ENCODE peak calls at places on chromosomes 1 and 21, in four cellular contexts. H is GM12865, U is fibroblast of mammary gland, B is choroid plexus epithelial cell. I is an unnamed sample.

GRCh38 chr1:57485643-57486042 is 61.8 kb upstream of the DAB1 start:
- DNase-seq in H (no peak), U (peak), B (peak), I (no peak)

GRCh38 chr1:10528066-10529014 is 53.6 kb downstream of the PEX14 start:
- DNase-seq in H (no peak), U (peak), B (peak), I (peak)

GRCh38 chr1:52368383-52369172 is 2.6 kb upstream of the CC2D1B start:
- DNase-seq in H (peak), U (peak), B (peak), I (peak)

GRCh38 chr1:227789881-227790400 is 25.5 kb upstream of the PRSS38 start:
- DNase-seq in H (no peak), U (no peak), B (no peak), I (no peak)

GRCh38 chr1:244319283-244320132 is 132.2 kb downstream of the ADSS2 start:
- DNase-seq in H (peak), U (peak), B (peak), I (no peak)

GRCh38 chr1:247448107-247448778 is 9.7 kb downstream of the OR2B11 start:
- DNase-seq in H (peak), U (peak), B (peak), I (no peak)

GRCh38 chr1:101781437-101781836 is 215.3 kb downstream of the OLFM3 start:
- DNase-seq in H (peak), U (peak), B (peak), I (no peak)

GRCh38 chr1:28374297-28374696 is 4.8 kb downstream of the PHACTR4 start:
- DNase-seq in H (no peak), U (peak), B (peak), I (peak)

GRCh38 chr1:29679828-29680558 is 443.7 kb downstream of the PTPRU start:
- DNase-seq in H (no peak), U (no peak), B (no peak), I (no peak)

GRCh38 chr1:20590313-20590777 is 1.4 kb downstream of the CDA start:
- DNase-seq in H (no peak), U (peak), B (peak), I (peak)

GRCh38 chr1:14875781-14876564 is 277.5 kb downstream of the KAZN start:
- DNase-seq in H (no peak), U (no peak), B (no peak), I (no peak)

GRCh38 chr1:184755226-184756065 is 788 bp upstream of the EDEM3 start:
- DNase-seq in H (peak), U (peak), B (peak), I (peak)

GRCh38 chr1:55210990-55211389 is 4.2 kb downstream of the USP24 start:
- DNase-seq in H (no peak), U (no peak), B (no peak), I (no peak)

GRCh38 chr1:55212349-55213028 is 2.7 kb downstream of the USP24 start:
- DNase-seq in H (no peak), U (no peak), B (no peak), I (no peak)

GRCh38 chr1:55211909-55212308 is 3.3 kb downstream of the USP24 start:
- DNase-seq in H (peak), U (no peak), B (no peak), I (no peak)

GRCh38 chr1:55213029-55213884 is 1.9 kb downstream of the USP24 start:
- DNase-seq in H (peak), U (no peak), B (no peak), I (no peak)

DNA sequence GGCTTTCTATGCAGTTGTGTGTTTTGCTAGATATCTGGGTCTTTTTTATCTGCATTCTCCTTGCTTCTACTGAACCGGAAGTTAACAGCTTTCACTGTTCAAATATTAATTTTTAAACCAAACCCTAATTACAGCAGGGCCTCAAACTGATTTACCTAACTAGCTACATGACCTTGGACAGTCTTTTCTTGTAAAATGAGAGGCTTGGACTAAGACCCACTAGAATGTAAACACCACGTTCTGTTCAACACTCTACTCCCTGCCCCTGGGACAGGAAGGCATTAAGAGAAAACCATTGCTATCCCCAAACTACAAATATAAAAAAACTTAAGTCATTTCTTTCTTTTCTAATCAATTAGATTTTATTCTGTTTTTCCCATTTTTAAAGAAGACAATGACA is 3.7 kb downstream of the USP24 start:
- DNase-seq in H (peak), U (no peak), B (no peak), I (no peak)
- H3K4me3 ChIP-seq in H (peak), U (no peak), B (peak), I (peak)

GRCh38 chr1:189429610-189430009 is 1048.1 kb downstream of the BRINP3 start:
- DNase-seq in H (peak), U (peak), B (peak), I (peak)
- TF ChIP-seq CTCF in H (peak), U (peak), B (peak), I (peak)

GRCh38 chr1:24201941-24202440 is 14.9 kb upstream of the IFNLR1 start:
- DNase-seq in H (peak), U (peak), B (peak), I (peak)
- H3K4me3 ChIP-seq in H (no peak), U (no peak), B (no peak), I (no peak)

GRCh38 chr1:153542956-153543737 is 2.4 kb upstream of the S100A5 start:
- DNase-seq in H (no peak), U (peak), B (no peak), I (no peak)
- TF ChIP-seq CTCF in H (no peak), U (no peak), B (no peak), I (no peak)

GRCh38 chr1:161226759-161227158 is 899 bp downstream of the TOMM40L start:
- DNase-seq in H (no peak), U (no peak), B (no peak), I (no peak)

GRCh38 chr1:161228032-161228431 is 2.2 kb downstream of the TOMM40L start:
- DNase-seq in H (no peak), U (no peak), B (no peak), I (no peak)

GRCh38 chr1:161226320-161226711 is 456 bp downstream of the TOMM40L start:
- DNase-seq in H (peak), U (no peak), B (no peak), I (no peak)

GRCh38 chr1:161225534-161226319 is at the start of gene TOMM40L:
- DNase-seq in H (peak), U (peak), B (peak), I (peak)

DNA sequence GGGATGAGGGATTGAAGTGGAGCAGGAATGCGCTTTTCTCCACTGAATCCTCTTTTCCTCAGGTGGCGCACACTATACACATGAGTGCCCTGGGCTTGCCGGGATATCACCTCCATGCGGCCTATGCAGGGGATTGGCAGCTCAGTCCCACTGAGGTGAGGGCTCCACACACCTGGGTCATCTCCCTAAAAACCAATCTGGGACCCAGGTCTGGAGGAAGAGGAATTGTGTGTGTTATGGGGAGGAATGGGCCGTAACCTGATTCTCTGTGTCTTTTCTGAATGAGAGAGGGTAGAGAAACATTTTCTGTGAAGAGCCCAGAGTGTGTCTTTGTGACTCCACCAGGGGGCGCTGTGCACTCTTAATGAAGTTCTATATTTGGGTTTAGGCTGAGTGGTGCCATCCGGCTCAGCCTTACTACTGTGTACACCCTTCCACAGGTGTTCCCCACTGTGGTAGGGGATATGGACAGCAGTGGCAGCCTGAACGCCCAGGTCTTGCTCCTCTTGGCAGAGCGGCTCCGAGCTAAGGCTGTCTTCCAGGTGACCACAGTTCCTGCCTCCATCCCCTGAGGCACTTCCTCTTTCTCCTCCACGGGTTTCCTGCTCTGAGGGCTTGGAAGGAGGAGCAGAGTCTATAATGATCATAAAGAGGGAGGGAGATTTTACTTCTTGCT is 1.5 kb downstream of the TOMM40L start:
- DNase-seq in H (peak), U (peak), B (peak), I (no peak)
- H3K4me3 ChIP-seq in H (peak), U (peak), B (peak), I (peak)

DNA sequence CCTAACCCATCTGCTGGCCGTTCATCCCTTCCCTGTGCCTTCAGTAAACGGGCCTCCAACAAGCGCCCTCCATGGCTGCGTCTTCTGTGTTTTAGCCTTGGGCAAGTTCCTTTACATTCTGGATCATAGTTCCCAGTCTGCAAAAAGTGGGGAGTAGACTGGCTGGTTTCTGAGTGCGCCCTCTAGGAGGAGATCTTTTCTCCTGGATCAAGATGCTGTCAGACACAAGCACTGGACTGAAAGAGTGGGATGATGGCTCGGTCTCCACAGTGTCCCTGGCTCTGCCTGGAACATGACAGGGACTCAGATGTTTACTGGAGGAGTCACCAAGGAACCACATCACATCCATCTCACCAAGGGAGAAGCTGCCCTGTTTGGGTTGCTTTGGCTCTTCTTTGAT is 88.8 kb downstream of the PRDM2 start:
- DNase-seq in H (no peak), U (no peak), B (no peak), I (no peak)
- TF ChIP-seq CTCF in H (no peak), U (no peak), B (peak), I (no peak)

GRCh38 chr1:119964673-119965363 is 68.5 kb upstream of the ADAM30 start:
- DNase-seq in H (no peak), U (peak), B (peak), I (no peak)
- H3K4me3 ChIP-seq in H (no peak), U (no peak), B (no peak), I (no peak)

DNA sequence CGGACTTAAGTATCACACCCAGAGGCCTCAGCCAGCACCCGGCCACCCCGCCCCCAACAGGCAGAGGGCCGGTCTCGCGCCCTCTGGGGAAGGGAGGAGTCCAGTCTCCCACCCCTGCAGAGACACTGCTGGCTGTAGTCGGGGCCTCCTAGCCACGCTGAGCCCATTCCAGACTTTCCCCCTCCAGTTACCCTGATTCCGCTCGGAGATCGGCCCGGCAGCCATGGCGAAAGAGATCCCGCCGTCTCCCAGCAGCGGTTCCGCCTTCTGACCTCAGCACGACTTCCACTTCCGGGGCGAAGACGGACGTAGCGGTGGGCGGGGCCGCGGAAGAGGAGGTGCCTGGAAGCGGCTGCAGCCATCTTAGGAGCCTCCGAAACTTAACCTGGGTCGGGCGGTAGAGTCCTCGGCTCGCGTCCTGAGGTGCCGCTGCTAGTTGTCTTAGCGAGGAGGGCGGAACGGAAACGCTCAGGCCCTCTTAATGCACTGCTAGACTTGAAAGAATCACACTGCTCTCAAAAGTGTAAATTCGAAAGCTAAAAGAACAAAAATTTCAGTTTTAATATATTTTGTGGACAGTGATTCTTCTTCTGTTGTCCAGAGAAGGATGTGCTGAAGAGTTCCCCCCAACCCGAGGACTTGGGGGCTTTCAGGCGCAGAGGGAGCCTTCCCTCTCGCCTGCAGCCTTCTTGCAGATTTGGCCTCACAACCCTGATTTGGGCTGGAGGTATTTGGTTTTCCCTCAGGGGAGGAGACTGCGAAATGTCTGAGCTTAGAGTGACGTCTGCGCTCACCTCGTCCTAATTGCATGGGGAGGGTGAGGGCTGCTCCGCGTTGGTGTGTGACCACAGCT is at the start of gene SF3B4:
- DNase-seq in H (peak), U (peak), B (peak), I (no peak)
- TF ChIP-seq CTCF in H (no peak), U (no peak), B (no peak), I (no peak)

GRCh38 chr21:34499116-34499515 is 12.9 kb downstream of the KCNE1 start:
- DNase-seq in H (no peak), U (no peak), B (no peak), I (no peak)

GRCh38 chr21:34498623-34499022 is 13.4 kb downstream of the KCNE1 start:
- DNase-seq in H (no peak), U (peak), B (peak), I (no peak)

GRCh38 chr21:34502480-34503106 is 9.4 kb downstream of the KCNE1 start:
- DNase-seq in H (no peak), U (no peak), B (no peak), I (no peak)

DNA sequence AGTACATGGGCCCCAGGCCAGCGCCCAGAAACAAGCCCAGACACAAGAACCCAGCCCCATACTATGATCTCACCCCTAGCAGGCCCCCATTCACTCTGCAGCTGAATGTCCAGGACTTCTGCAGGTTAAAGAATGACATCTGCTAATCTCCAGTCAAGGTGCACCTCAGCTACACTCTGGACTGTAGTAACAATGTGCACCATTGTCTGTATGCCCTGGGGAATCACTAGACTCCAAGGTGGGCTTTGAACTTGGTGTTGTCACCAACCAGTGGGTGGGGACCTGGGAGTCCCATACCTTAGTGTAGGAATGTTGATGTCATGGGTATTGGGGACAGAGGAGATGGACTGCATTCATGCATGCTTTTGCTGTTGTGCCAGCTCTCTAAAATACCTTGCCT is 10.3 kb downstream of the KCNE1 start:
- DNase-seq in H (no peak), U (no peak), B (no peak), I (no peak)
- H3K4me3 ChIP-seq in H (no peak), U (no peak), B (no peak), I (no peak)